ENCODE peak calls at places on chromosomes 1 and 21, in seven cellular contexts. W is ovary, X is tibial artery, A is vagina, F is heart left ventricle, L is colonic mucosa, O is brain microvascular endothelial cell. Q is an unnamed sample.
A peak's percentile ranks its signal among the peaks of the same experiment; 100 is the strongest.

GRCh38 chr1:221100196-221100950 is 221.1 kb downstream of the HLX start:
- DNase-seq in W (no peak), X (no peak), A (no peak), F (no peak), L (no peak), O (peak; percentile 44), Q (peak; percentile 76)

GRCh38 chr1:234409328-234409727 is 36.1 kb downstream of the COA6 start:
- DNase-seq in W (no peak), X (no peak), A (no peak), F (no peak), L (no peak), O (no peak), Q (no peak)

GRCh38 chr1:97797403-97798183 is 123.2 kb downstream of the DPYD start:
- DNase-seq in W (no peak), X (no peak), A (no peak), F (peak; percentile 57), L (no peak), O (peak; percentile 7), Q (no peak)

GRCh38 chr1:204171751-204172178 is 5.6 kb upstream of the REN start:
- DNase-seq in W (no peak), X (no peak), A (no peak), F (no peak), L (no peak), O (peak; percentile 31), Q (peak; percentile 25)

GRCh38 chr1:221994939-221995338 is 253.1 kb upstream of the DUSP10 start:
- DNase-seq in W (no peak), X (no peak), A (no peak), F (no peak), L (no peak), O (peak; percentile 78), Q (peak; percentile 62)

GRCh38 chr1:43796111-43796581 is 88.8 kb downstream of the ST3GAL3 start:
- DNase-seq in W (no peak), X (no peak), A (no peak), F (no peak), L (no peak), O (peak; percentile 50), Q (peak; percentile 34)

GRCh38 chr1:28235746-28236655 is at the start of gene ATP5IF1:
- DNase-seq in W (peak; percentile 97), X (peak; percentile 98), A (no peak), F (peak; percentile 99), L (peak; percentile 97), O (peak; percentile 98), Q (peak; percentile 91)

GRCh38 chr1:20439282-20439681 is 46.7 kb downstream of the CAMK2N1 start:
- DNase-seq in W (no peak), X (no peak), A (no peak), F (no peak), L (no peak), O (peak; percentile 30), Q (peak; percentile 3)

GRCh38 chr1:7300893-7301292 is 470.2 kb upstream of the VAMP3 start:
- DNase-seq in W (no peak), X (no peak), A (no peak), F (no peak), L (peak; percentile 26), O (peak; percentile 94), Q (no peak)

GRCh38 chr1:226063362-226064167 is 1.0 kb downstream of the H3-3A start:
- DNase-seq in W (peak; percentile 56), X (peak; percentile 56), A (no peak), F (peak; percentile 57), L (peak; percentile 64), O (peak; percentile 25), Q (no peak)

GRCh38 chr1:106063510-106063909 is 993.0 kb upstream of the PRMT6 start:
- DNase-seq in W (no peak), X (no peak), A (no peak), F (no peak), L (no peak), O (no peak), Q (no peak)

GRCh38 chr1:170407601-170408000 is 124.4 kb upstream of the GORAB start:
- DNase-seq in W (no peak), X (no peak), A (no peak), F (no peak), L (no peak), O (no peak), Q (no peak)

GRCh38 chr21:41501919-41502318 is 6.0 kb downstream of the TMPRSS2 start:
- DNase-seq in W (no peak), X (no peak), A (no peak), F (no peak), L (no peak), O (no peak), Q (no peak)

GRCh38 chr1:1426961-1427934 is 6.2 kb upstream of the ANKRD65 start:
- DNase-seq in W (peak; percentile 20), X (no peak), A (peak; percentile 100), F (peak; percentile 30), L (no peak), O (no peak), Q (no peak)

GRCh38 chr1:119188926-119189325 is 48.5 kb upstream of the WARS2 start:
- DNase-seq in W (no peak), X (no peak), A (no peak), F (no peak), L (no peak), O (no peak), Q (no peak)

GRCh38 chr1:208160259-208160819 is 83.8 kb downstream of the PLXNA2 start:
- DNase-seq in W (no peak), X (no peak), A (no peak), F (no peak), L (no peak), O (no peak), Q (no peak)

GRCh38 chr1:226945858-226946245 is 5.8 kb downstream of the COQ8A start:
- DNase-seq in W (no peak), X (no peak), A (no peak), F (no peak), L (no peak), O (no peak), Q (no peak)

GRCh38 chr1:50973875-50974617 is 4.0 kb downstream of the CDKN2C start:
- DNase-seq in W (no peak), X (no peak), A (no peak), F (no peak), L (no peak), O (no peak), Q (no peak)

GRCh38 chr1:23417570-23417969 is 7.0 kb downstream of the TCEA3 start:
- DNase-seq in W (no peak), X (no peak), A (no peak), F (peak; percentile 79), L (peak; percentile 46), O (no peak), Q (no peak)

GRCh38 chr1:6200188-6200809 is 904 bp upstream of the RPL22 start:
- DNase-seq in W (no peak), X (no peak), A (no peak), F (no peak), L (no peak), O (no peak), Q (no peak)

DNA sequence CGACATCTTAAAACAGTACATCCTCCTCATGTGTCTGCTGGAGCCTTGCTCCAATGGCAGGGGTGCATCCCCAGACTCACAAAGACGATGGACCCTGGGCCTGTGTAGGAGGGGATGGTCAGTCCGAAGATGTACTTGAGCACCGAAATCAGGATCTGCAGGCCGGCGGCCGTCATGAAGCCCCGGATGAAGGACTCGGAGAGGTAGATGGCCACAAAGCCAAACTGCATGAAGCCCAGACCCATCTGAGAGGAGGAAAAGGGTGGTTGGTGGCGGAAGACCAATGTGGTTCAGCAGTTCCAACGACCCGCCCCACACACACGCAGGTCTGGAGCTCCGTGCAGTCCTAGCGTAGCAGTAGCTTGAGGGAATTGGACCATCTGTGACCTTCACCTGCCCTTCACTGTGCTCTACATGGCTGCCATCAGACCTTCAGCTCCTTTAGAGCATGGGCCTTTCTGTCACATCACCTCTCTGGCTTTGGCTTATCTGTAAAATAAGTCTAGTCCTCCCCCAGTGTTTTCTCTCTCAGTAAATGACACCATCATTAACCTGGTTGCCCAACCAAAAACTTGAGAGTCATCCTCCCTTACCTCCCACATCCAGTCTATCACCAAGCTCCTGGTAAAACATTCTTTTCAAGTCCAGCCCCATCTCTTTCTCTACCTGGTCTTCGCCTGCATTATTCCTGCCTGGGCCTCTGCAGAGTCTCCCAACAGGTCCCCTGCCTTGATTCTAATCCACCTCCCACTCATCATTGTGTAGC is 13.3 kb downstream of the SLC26A9 start:
- DNase-seq in W (no peak), X (no peak), A (no peak), F (no peak), L (no peak), O (no peak), Q (no peak)
- TF ChIP-seq CTCF in W (no peak), X (no peak), A (no peak), F (no peak), L (no peak), O (no peak), Q (no peak)

DNA sequence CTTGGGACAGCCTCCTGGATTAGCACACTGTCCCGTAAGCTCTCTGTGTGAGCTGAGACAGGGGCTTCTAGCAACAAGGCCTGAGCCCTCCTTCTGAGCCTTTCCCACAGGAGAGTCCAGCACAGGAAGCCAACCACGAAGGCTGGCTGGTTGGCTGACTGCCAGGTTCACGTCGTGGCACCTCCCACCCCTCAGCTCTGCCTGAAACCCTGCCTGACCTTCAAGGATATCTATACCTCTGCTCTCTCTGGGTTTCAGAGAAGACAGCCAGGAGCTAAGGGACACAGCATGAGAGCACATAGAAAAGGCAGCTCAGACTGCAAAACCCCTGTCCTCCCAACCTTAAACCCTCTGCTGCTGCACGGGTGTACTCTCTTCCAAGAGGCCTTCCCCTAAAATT is 13.9 kb downstream of the DLGAP3 start:
- DNase-seq in W (no peak), X (no peak), A (no peak), F (no peak), L (no peak), O (no peak), Q (no peak)
- H3K4me3 ChIP-seq in W (no peak overlapping the region), X (no peak overlapping the region), A (no peak overlapping the region), F (no peak overlapping the region), L (no peak overlapping the region), O (no peak overlapping the region), Q (no peak overlapping the region)

DNA sequence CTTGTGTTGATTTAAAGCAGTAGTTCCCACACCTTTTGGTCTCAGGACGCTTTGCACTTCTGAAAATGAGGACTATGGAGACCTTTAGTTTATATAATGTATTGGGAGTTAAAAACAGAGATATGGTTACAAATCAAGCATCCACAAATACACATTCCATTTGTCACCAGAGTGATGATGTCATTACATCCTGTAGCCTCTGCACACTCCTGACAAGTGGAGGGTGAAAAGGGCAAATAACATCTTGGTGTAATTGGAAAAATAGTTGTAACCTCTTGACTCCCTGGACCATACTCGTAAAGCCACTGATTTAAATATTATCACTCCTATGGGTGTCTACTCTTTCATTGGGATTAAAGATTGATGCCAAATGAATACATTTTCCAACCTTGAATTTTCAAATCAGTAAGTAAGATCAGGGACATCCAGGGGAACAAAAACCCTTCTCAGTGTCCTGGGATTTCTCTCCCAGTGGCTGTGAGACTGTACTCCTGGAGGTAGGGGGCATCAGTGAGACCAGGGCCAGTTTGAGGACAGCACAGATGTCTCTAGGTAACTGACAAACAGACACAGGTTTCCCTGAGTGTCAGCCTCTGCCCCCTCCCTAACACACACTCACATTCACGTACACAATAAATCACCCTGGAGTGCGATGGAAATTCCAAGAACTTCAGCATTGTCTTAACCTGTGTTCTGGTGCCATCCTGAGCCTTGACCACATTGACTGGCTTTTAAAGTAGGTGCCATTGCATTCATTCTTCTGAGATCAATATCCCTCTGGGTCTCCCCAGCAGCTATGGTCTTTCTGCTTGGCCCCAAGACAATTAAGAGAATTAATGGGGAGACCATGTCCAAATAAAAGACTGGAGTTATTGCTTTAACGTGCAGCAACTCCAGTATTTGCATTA is 63.0 kb downstream of the NR5A2 start:
- DNase-seq in W (no peak), X (no peak), A (no peak), F (no peak), L (no peak), O (peak; percentile 4), Q (no peak)
- TF ChIP-seq CTCF in W (no peak), X (no peak), A (no peak), F (no peak), L (no peak), O (peak; percentile 45), Q (peak; percentile 16)

GRCh38 chr1:42008264-42008663 is 89.5 kb upstream of the HIVEP3 start:
- DNase-seq in W (no peak), X (no peak), A (no peak), F (no peak), L (no peak), O (no peak), Q (no peak)
- H3K4me3 ChIP-seq in W (no peak overlapping the region), X (no peak overlapping the region), A (no peak overlapping the region), F (no peak overlapping the region), L (no peak overlapping the region), O (no peak overlapping the region), Q (no peak overlapping the region)

Q was measured in AG09309.